ENCODE peak calls at places on chromosome 10, in four cellular contexts. U is HFFc6, S is left kidney, G is Caco-2. Y is an unnamed sample.

GRCh38 chr10:44306147-44306710 is 78.7 kb downstream of the CXCL12 start:
- DNase-seq in U (peak), G (no peak), S (no peak), Y (no peak)

GRCh38 chr10:52314007-52314821 is at the start of gene DKK1:
- DNase-seq in G (peak), U (peak), S (peak), Y (peak)

GRCh38 chr10:34474060-34474376 is 341.1 kb downstream of the PARD3 start:
- DNase-seq in G (peak), S (no peak), U (no peak), Y (no peak)

GRCh38 chr10:67539312-67539711 is 156.7 kb downstream of the CTNNA3 start:
- DNase-seq in S (peak), U (no peak), G (no peak), Y (no peak)

GRCh38 chr10:30736685-30737232 is 107.2 kb upstream of the LYZL2 start:
- DNase-seq in G (no peak), U (peak), S (no peak), Y (no peak)

GRCh38 chr10:100516847-100517246 is 2.8 kb downstream of the SEC31B start:
- DNase-seq in G (no peak), U (peak), S (peak), Y (no peak)

GRCh38 chr10:125151824-125152634 is 8.3 kb downstream of the CTBP2 start:
- DNase-seq in S (peak), G (no peak), U (no peak), Y (no peak)

GRCh38 chr10:69458426-69459100 is 7.3 kb downstream of the TSPAN15 start:
- DNase-seq in S (no peak), G (peak), U (no peak), Y (peak)

GRCh38 chr10:13201132-13201531 is 33.0 kb downstream of the UCMA start:
- DNase-seq in U (peak), G (no peak), S (no peak), Y (no peak)

GRCh38 chr10:6513509-6513908 is 66.6 kb downstream of the PRKCQ start:
- DNase-seq in U (no peak), S (no peak), G (no peak), Y (no peak)

GRCh38 chr10:85916192-85916747 is 450.3 kb downstream of the GRID1 start:
- DNase-seq in U (no peak), S (peak), G (no peak), Y (no peak)

GRCh38 chr10:13961096-13961495 is 369.6 kb downstream of the FRMD4A start:
- DNase-seq in G (no peak), U (peak), S (no peak), Y (no peak)

GRCh38 chr10:70925377-70926214 is 37.2 kb upstream of the PCBD1 start:
- DNase-seq in S (peak), G (peak), U (no peak), Y (no peak)

GRCh38 chr10:59960751-59961150 is 54.4 kb upstream of the CCDC6 start:
- DNase-seq in U (no peak), S (no peak), G (no peak), Y (no peak)

GRCh38 chr10:88473989-88474883 is 108.9 kb downstream of the RNLS start:
- DNase-seq in G (no peak), U (no peak), S (no peak), Y (no peak)

GRCh38 chr10:132104062-132104461 is 38.3 kb downstream of the JAKMIP3 start:
- DNase-seq in U (no peak), S (no peak), G (no peak), Y (no peak)

GRCh38 chr10:69826789-69827532 is 25.3 kb downstream of the COL13A1 start:
- DNase-seq in U (no peak), S (no peak), G (no peak), Y (no peak)

GRCh38 chr10:126160971-126161630 is 227.2 kb downstream of the ADAM12 start:
- DNase-seq in U (no peak), S (no peak), G (no peak), Y (no peak)

GRCh38 chr10:75334720-75335119 is 66.8 kb downstream of the ZNF503 start:
- DNase-seq in U (no peak), S (no peak), G (no peak), Y (no peak)

GRCh38 chr10:76779163-76779820 is 858.3 kb downstream of the KCNMA1 start:
- DNase-seq in S (peak), G (no peak), U (peak), Y (no peak)

GRCh38 chr10:61669161-61669755 is 6.5 kb downstream of the CABCOCO1 start:
- DNase-seq in U (no peak), G (no peak), S (no peak), Y (no peak)

GRCh38 chr10:51910189-51910588 is 210.8 kb upstream of the CSTF2T start:
- DNase-seq in S (no peak), G (no peak), U (no peak), Y (no peak)

GRCh38 chr10:77577666-77578229 is 59.9 kb downstream of the KCNMA1 start:
- DNase-seq in U (no peak), S (no peak), G (no peak), Y (no peak)

GRCh38 chr10:96243296-96243695 is 28.1 kb downstream of the BLNK start:
- DNase-seq in G (no peak), S (peak), U (no peak), Y (no peak)

GRCh38 chr10:57661206-57661605 is 606.5 kb downstream of the IPMK start:
- DNase-seq in U (no peak), S (peak), G (no peak), Y (no peak)

GRCh38 chr10:92173996-92174395 is 116.9 kb downstream of the CPEB3 start:
- DNase-seq in S (no peak), U (no peak), G (no peak), Y (no peak)

GRCh38 chr10:29980084-29980483 is 79.3 kb downstream of the JCAD start:
- DNase-seq in G (no peak), S (no peak), U (no peak), Y (no peak)

GRCh38 chr10:64859911-64860310 is 1338.7 kb downstream of the REEP3 start:
- DNase-seq in U (no peak), G (peak), S (no peak), Y (no peak)

GRCh38 chr10:58512470-58513188 is at the start of gene BICC1:
- DNase-seq in G (peak), S (peak), U (peak), Y (peak)

GRCh38 chr10:133335238-133336122 is 1.2 kb downstream of the CALY start:
- DNase-seq in S (peak), G (no peak), U (peak), Y (peak)

GRCh38 chr10:122033224-122033926 is 44.4 kb downstream of the TACC2 start:
- DNase-seq in G (no peak), S (no peak), U (no peak), Y (no peak)

GRCh38 chr10:123995461-123996131 is 97.8 kb downstream of the CHST15 start:
- DNase-seq in U (peak), G (peak), S (peak), Y (no peak)